ENCODE peak calls at places on chromosomes 16 and 17, in ten cellular contexts. L, Q, Y, P, E, Z, K, H, V and D are unnamed samples.
A peak's percentile ranks its signal among the peaks of the same experiment; 100 is the strongest.

GRCh38 chr16:5041604-5042133 is 7.9 kb upstream of the NAGPA start:
- DNase-seq in Q (no peak), L (no peak), K (no peak), V (no peak), E (no peak), H (peak; percentile 59), Y (no peak), P (no peak), Z (no peak), D (no peak)

GRCh38 chr16:1486551-1487390 is 2.0 kb downstream of the PTX4 start:
- DNase-seq in H (no peak), V (no peak), Z (no peak), Y (no peak), L (no peak), K (no peak), Q (no peak), E (no peak), P (no peak), D (no peak)

GRCh38 chr17:41925991-41926590 is 4.3 kb upstream of the ODAD4 start:
- DNase-seq in K (no peak), Z (no peak), E (no peak), L (no peak), V (no peak), Y (no peak), P (no peak), H (no peak), Q (no peak), D (peak; percentile 44)

GRCh38 chr17:49494937-49495841 is at the start of gene NGFR:
- DNase-seq in Y (no peak), P (peak; percentile 30), K (no peak), E (no peak), H (no peak), Q (peak; percentile 16), Z (no peak), V (peak; percentile 35), L (peak; percentile 79), D (peak; percentile 23)

GRCh38 chr17:67911038-67911782 is 85.1 kb downstream of the C17orf58 start:
- DNase-seq in H (no peak), Y (no peak), L (no peak), E (no peak), P (no peak), Q (no peak), Z (no peak), K (no peak), V (no peak), D (no peak)

GRCh38 chr17:65078441-65079160 is 22.1 kb upstream of the GNA13 start:
- DNase-seq in H (peak; percentile 44), E (no peak), P (no peak), Y (peak; percentile 74), L (peak; percentile 71), K (no peak), V (no peak), Z (no peak), Q (no peak), D (no peak)

GRCh38 chr16:75236232-75236631 is 15.2 kb downstream of the BCAR1 start:
- DNase-seq in Z (no peak), Y (no peak), H (peak; percentile 0), V (no peak), E (no peak), L (no peak), Q (no peak), P (no peak), K (no peak), D (no peak)

GRCh38 chr17:28160610-28161009 is 118.1 kb downstream of the NLK start:
- DNase-seq in Z (no peak), P (no peak), H (no peak), K (no peak), E (no peak), Y (no peak), Q (no peak), V (no peak), L (no peak), D (no peak)

GRCh38 chr17:74055508-74056160 is 147.8 kb upstream of the RPL38 start:
- DNase-seq in V (no peak), Z (no peak), H (no peak), K (no peak), E (no peak), L (no peak), P (no peak), Q (no peak), Y (no peak), D (no peak)

GRCh38 chr16:52439750-52440149 is 107.2 kb downstream of the TOX3 start:
- DNase-seq in Y (no peak), V (no peak), L (no peak), H (no peak), P (no peak), K (no peak), Z (no peak), Q (no peak), E (no peak), D (no peak)

GRCh38 chr16:78538284-78538683 is 438.8 kb downstream of the WWOX start:
- DNase-seq in Q (no peak), P (no peak), H (no peak), Y (no peak), K (no peak), L (no peak), V (no peak), Z (no peak), E (no peak), D (no peak)

GRCh38 chr17:66347661-66348604 is 45.5 kb downstream of the PRKCA start:
- DNase-seq in P (no peak), H (peak; percentile 61), V (peak; percentile 70), Y (no peak), Q (no peak), Z (no peak), K (no peak), L (no peak), E (peak; percentile 66), D (peak; percentile 55)

GRCh38 chr17:45312477-45313418 is 4.1 kb downstream of the MAP3K14 start:
- DNase-seq in L (no peak), Y (no peak), K (no peak), P (no peak), H (no peak), V (no peak), Z (no peak), Q (no peak), E (no peak), D (no peak)

GRCh38 chr17:39923836-39924690 is 3.3 kb downstream of the ORMDL3 start:
- DNase-seq in V (no peak), Y (no peak), Z (no peak), E (no peak), Q (no peak), K (no peak), H (peak; percentile 16), L (no peak), P (no peak), D (no peak)

GRCh38 chr16:73778872-73779271 is 517.7 kb upstream of the PSMD7 start:
- DNase-seq in Z (no peak), Y (no peak), K (no peak), Q (no peak), L (no peak), E (no peak), H (no peak), P (no peak), V (no peak), D (no peak)

GRCh38 chr17:29764748-29765147 is 142.0 kb upstream of the CORO6 start:
- DNase-seq in H (no peak), E (no peak), Z (no peak), P (no peak), Q (no peak), Y (no peak), V (no peak), K (no peak), L (no peak), D (no peak)

GRCh38 chr16:19589771-19590302 is 34.3 kb downstream of the VPS35L start:
- DNase-seq in Z (no peak), Y (no peak), P (no peak), H (peak; percentile 82), K (no peak), E (no peak), L (peak; percentile 33), Q (no peak), V (no peak), D (no peak)

GRCh38 chr16:3964686-3965290 is 84.3 kb upstream of the CREBBP start:
- DNase-seq in Z (no peak), K (no peak), P (no peak), V (no peak), E (no peak), Q (no peak), L (no peak), H (no peak), Y (no peak), D (no peak)

GRCh38 chr16:86946396-86946795 is 368.0 kb downstream of the FOXL1 start:
- DNase-seq in V (no peak), Z (peak; percentile 81), K (no peak), L (peak; percentile 44), E (no peak), P (no peak), H (peak; percentile 22), Q (no peak), Y (no peak), D (no peak)

GRCh38 chr16:74862743-74863244 is 88.2 kb upstream of the FA2H start:
- DNase-seq in Z (no peak), Y (no peak), K (no peak), L (peak; percentile 51), Q (no peak), P (no peak), V (no peak), E (peak; percentile 34), H (peak; percentile 45), D (no peak)

GRCh38 chr17:57902800-57903759 is 52.1 kb downstream of the CUEDC1 start:
- DNase-seq in K (no peak), Q (no peak), V (peak; percentile 87), L (peak; percentile 84), E (peak; percentile 47), P (no peak), H (peak; percentile 81), Y (peak; percentile 94), Z (no peak), D (peak; percentile 85)

GRCh38 chr17:74750327-74751069 is 2.1 kb downstream of the NHERF1 start:
- DNase-seq in K (no peak), P (no peak), L (no peak), H (no peak), Z (no peak), Q (no peak), V (peak; percentile 64), E (no peak), Y (no peak), D (peak; percentile 75)